ENCODE peak calls at places on chromosomes 6 and 20, in five cellular contexts. L is right lobe of liver, M is ovary, N is endothelial cell, U is epithelial cell of proximal tubule. T is an unnamed sample.

GRCh38 chr20:48725589-48725991 is 102.2 kb downstream of the PREX1 start:
- DNase-seq in L (no peak), M (no peak), N (no peak), U (no peak), T (no peak)

GRCh38 chr6:39298061-39298460 is 16.2 kb downstream of the KCNK17 start:
- DNase-seq in L (peak; percentile 80), M (no peak), N (no peak), U (no peak), T (no peak)

GRCh38 chr6:16244869-16245451 is 6.6 kb downstream of the GMPR start:
- DNase-seq in L (no peak), M (no peak), N (no peak), U (no peak), T (no peak)

GRCh38 chr20:24102749-24103148 is 114.2 kb upstream of the GGTLC1 start:
- DNase-seq in L (no peak), M (no peak), N (no peak), U (no peak), T (no peak)

GRCh38 chr6:150766201-150766997 is 99.1 kb upstream of the MTHFD1L start:
- DNase-seq in L (no peak), M (peak; percentile 30), N (no peak), U (no peak), T (no peak)

GRCh38 chr6:122825180-122825579 is 36.1 kb downstream of the SMPDL3A start:
- DNase-seq in L (no peak), M (no peak), N (no peak), U (peak; percentile 54), T (no peak)

GRCh38 chr6:142833054-142833453 is 111.9 kb downstream of the HIVEP2 start:
- DNase-seq in L (no peak), M (no peak), N (no peak), U (peak; percentile 71), T (no peak)

GRCh38 chr6:123064038-123064437 is 68.0 kb downstream of the CLVS2 start:
- DNase-seq in L (no peak), M (no peak), N (no peak), U (no peak), T (no peak)

GRCh38 chr6:47103931-47104330 is 61.8 kb upstream of the ADGRF1 start:
- DNase-seq in L (no peak), M (no peak), N (no peak), U (no peak), T (peak; percentile 72)

GRCh38 chr6:38212579-38212978 is 393.1 kb downstream of the ZFAND3 start:
- DNase-seq in L (no peak), M (peak; percentile 24), N (peak; percentile 44), U (no peak), T (no peak)

DNA sequence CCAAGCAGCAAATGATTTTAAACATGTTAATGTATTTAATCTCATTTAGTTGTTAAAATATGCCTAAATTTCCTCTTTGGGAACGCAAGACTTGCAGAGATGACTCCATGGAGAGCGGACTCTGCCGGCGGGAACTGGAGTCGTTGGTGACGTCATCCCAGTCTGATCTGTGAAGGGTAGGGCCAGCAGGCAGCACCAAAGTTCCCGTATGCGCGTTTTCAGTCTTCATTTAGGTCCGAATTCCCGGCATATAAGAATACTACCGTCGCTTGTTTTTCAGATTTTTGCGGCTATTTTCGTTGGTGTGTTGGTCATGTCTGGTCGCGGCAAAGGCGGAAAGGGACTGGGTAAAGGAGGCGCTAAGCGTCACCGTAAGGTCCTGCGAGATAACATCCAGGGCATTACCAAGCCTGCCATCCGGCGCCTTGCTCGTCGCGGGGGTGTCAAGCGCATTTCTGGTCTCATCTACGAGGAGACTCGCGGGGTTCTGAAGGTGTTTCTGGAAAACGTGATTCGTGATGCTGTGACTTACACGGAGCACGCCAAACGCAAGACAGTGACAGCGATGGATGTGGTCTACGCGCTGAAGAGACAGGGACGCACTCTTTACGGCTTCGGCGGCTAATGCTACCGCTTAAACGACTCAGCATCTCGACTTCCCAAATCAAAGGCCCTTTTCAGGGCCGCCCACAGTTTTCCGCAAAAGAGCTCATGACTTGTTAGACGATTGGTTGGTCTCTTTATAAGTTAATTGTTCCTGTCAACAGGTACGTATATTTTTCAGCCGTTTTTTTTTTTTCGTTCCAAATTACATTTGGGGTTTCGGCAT is 117.3 kb downstream of the HFE start:
- DNase-seq in L (peak; percentile 91), M (peak; percentile 95), N (peak; percentile 87), U (no peak), T (peak; percentile 97)
- TF ChIP-seq CTCF in L (no peak), M (peak; percentile 43), N (no peak), U (peak; percentile 45), T (peak; percentile 19)

GRCh38 chr6:152070556-152070955 is 263.1 kb downstream of the ESR1 start:
- DNase-seq in L (no peak), M (no peak), N (no peak), U (no peak), T (no peak)

GRCh38 chr6:152068622-152069261 is 261.3 kb downstream of the ESR1 start:
- DNase-seq in L (no peak), M (peak; percentile 38), N (no peak), U (no peak), T (no peak)

GRCh38 chr6:152071318-152071717 is 263.8 kb downstream of the ESR1 start:
- DNase-seq in L (no peak), M (no peak), N (no peak), U (no peak), T (no peak)

GRCh38 chr6:152071843-152072242 is 264.4 kb downstream of the ESR1 start:
- DNase-seq in L (no peak), M (no peak), N (no peak), U (no peak), T (no peak)
- TF ChIP-seq CTCF in L (no peak), M (no peak), N (no peak), U (no peak), T (no peak)

DNA sequence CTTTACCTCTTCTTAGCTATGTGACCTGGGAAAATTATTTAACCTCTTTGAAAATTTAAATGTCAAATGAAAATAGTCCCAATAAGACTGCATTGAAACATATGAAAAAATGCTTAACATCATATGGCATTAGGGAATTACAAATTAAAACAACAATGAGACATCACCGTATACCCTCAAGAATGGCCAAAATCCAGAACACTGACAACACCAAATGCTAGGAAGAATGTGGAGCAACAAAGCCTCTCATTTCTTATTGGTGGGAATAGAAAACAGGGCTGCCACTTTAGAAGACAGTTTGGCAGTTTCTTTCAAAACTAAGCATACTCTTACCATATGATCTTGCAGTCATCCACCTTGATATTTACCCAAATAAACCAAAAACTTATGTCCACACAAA is 459.7 kb downstream of the GRIK2 start:
- DNase-seq in L (no peak), M (no peak), N (no peak), U (no peak), T (no peak)
- TF ChIP-seq CTCF in L (no peak), M (no peak), N (no peak), U (no peak), T (no peak)

DNA sequence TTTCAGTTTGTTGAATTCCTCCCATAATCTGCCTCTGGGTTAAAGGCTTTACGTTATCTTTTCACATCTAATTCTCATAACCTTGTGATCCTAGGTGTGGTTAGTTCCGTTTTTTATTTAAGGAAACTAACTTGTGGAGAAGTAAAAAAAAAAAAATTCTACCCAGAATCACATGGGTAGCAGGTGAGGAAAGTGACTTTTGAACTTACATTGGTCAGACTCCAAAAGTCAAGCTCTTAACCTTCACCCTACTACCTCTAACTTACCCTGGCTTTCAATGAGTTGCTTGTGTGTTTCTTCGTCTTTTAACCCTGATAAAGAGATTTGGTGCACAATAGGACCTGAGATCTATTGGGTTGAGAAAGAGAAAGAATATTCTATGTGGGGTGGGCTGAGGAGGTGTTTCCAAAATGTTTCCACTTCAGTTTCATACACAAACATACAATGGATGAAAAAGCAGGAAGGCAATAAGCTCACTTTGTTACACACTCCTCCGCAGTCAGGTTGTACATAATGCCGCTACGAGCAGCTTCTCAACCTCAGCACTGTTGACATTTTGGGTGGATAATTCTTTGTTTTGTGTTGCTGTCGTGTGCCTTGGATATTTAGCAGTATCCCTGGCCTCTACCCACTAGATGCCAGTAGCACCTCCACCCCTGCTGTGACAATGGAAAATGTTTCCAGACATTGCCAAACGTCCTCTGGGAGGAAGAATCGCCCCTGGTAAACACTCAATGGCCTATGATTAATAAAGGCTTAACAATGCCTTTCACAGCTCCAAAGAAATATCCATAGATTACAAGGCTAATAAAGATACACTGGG is 193.0 kb upstream of the ZNF217 start:
- DNase-seq in L (no peak), M (no peak), N (no peak), U (no peak), T (no peak)
- TF ChIP-seq CTCF in L (no peak), M (no peak), N (no peak), U (no peak), T (no peak)

GRCh38 chr20:18421608-18422007 is 45.2 kb downstream of the DZANK1 start:
- DNase-seq in L (no peak), M (no peak), N (no peak), U (no peak), T (no peak)
- TF ChIP-seq CTCF in L (no peak), M (no peak), N (no peak), U (no peak), T (no peak)

T was measured in mucosa of descending colon.